ENCODE peak calls at places on chromosomes 6 and 20, in ten cellular contexts. One of them, this sample, is unnamed.

GRCh38 chr20:47950103-47950502 is 164.8 kb upstream of the SULF2 start:
- DNase-seq in esophagus squamous epithelium: no peak
- DNase-seq in A549: no peak
- DNase-seq in right lobe of liver: no peak
- DNase-seq in ovary: no peak
- DNase-seq in breast epithelium: no peak
- DNase-seq in stomach: no peak
- DNase-seq in sigmoid colon: no peak
- DNase-seq in IMR-90: no peak
- DNase-seq in transverse colon: no peak
- DNase-seq in this sample: no peak

GRCh38 chr20:17964073-17964472 is 4.5 kb downstream of the SNX5 start:
- DNase-seq in breast epithelium: no peak
- DNase-seq in A549: no peak
- DNase-seq in right lobe of liver: no peak
- DNase-seq in esophagus squamous epithelium: no peak
- DNase-seq in stomach: no peak
- DNase-seq in transverse colon: no peak
- DNase-seq in ovary: no peak
- DNase-seq in sigmoid colon: no peak
- DNase-seq in IMR-90: no peak
- DNase-seq in this sample: no peak

GRCh38 chr20:51138576-51138975 is 115.7 kb upstream of the KCNG1 start:
- DNase-seq in breast epithelium: no peak
- DNase-seq in IMR-90: no peak
- DNase-seq in transverse colon: no peak
- DNase-seq in right lobe of liver: no peak
- DNase-seq in esophagus squamous epithelium: no peak
- DNase-seq in sigmoid colon: peak
- DNase-seq in ovary: no peak
- DNase-seq in stomach: no peak
- DNase-seq in A549: no peak
- DNase-seq in this sample: peak

GRCh38 chr6:131574133-131574532 is 1.1 kb downstream of the ARG1 start:
- DNase-seq in IMR-90: no peak
- DNase-seq in A549: no peak
- DNase-seq in esophagus squamous epithelium: no peak
- DNase-seq in sigmoid colon: no peak
- DNase-seq in transverse colon: no peak
- DNase-seq in ovary: no peak
- DNase-seq in right lobe of liver: no peak
- DNase-seq in stomach: no peak
- DNase-seq in breast epithelium: no peak
- DNase-seq in this sample: no peak

GRCh38 chr20:58891686-58892125 is 39.2 kb downstream of the GNAS start:
- DNase-seq in stomach: peak
- DNase-seq in IMR-90: no peak
- DNase-seq in right lobe of liver: peak
- DNase-seq in esophagus squamous epithelium: no peak
- DNase-seq in A549: peak
- DNase-seq in breast epithelium: no peak
- DNase-seq in transverse colon: peak
- DNase-seq in sigmoid colon: peak
- DNase-seq in ovary: peak
- DNase-seq in this sample: no peak

GRCh38 chr6:7261030-7261841 is 51.8 kb downstream of the SSR1 start:
- DNase-seq in ovary: peak
- DNase-seq in right lobe of liver: peak
- DNase-seq in sigmoid colon: peak
- DNase-seq in IMR-90: peak
- DNase-seq in stomach: peak
- DNase-seq in breast epithelium: peak
- DNase-seq in esophagus squamous epithelium: peak
- DNase-seq in A549: peak
- DNase-seq in transverse colon: peak
- DNase-seq in this sample: no peak

GRCh38 chr20:53390780-53391179 is 202.9 kb downstream of the ZNF217 start:
- DNase-seq in right lobe of liver: no peak
- DNase-seq in esophagus squamous epithelium: no peak
- DNase-seq in sigmoid colon: no peak
- DNase-seq in stomach: no peak
- DNase-seq in ovary: no peak
- DNase-seq in IMR-90: no peak
- DNase-seq in transverse colon: no peak
- DNase-seq in A549: no peak
- DNase-seq in breast epithelium: no peak
- DNase-seq in this sample: no peak

GRCh38 chr20:32848846-32849245 is 9.9 kb upstream of the EFCAB8 start:
- DNase-seq in stomach: no peak
- DNase-seq in IMR-90: no peak
- DNase-seq in right lobe of liver: no peak
- DNase-seq in transverse colon: no peak
- DNase-seq in esophagus squamous epithelium: no peak
- DNase-seq in A549: no peak
- DNase-seq in ovary: no peak
- DNase-seq in sigmoid colon: no peak
- DNase-seq in breast epithelium: no peak
- DNase-seq in this sample: no peak

GRCh38 chr6:10951675-10952282 is 64.9 kb downstream of the SYCP2L start:
- DNase-seq in A549: peak
- DNase-seq in stomach: no peak
- DNase-seq in breast epithelium: no peak
- DNase-seq in IMR-90: peak
- DNase-seq in right lobe of liver: no peak
- DNase-seq in esophagus squamous epithelium: no peak
- DNase-seq in transverse colon: no peak
- DNase-seq in sigmoid colon: no peak
- DNase-seq in ovary: no peak
- DNase-seq in this sample: no peak

GRCh38 chr6:14596410-14596809 is 478.8 kb downstream of the CD83 start:
- DNase-seq in right lobe of liver: no peak
- DNase-seq in sigmoid colon: peak
- DNase-seq in IMR-90: peak
- DNase-seq in transverse colon: no peak
- DNase-seq in breast epithelium: no peak
- DNase-seq in A549: peak
- DNase-seq in stomach: peak
- DNase-seq in esophagus squamous epithelium: no peak
- DNase-seq in ovary: no peak
- DNase-seq in this sample: no peak

GRCh38 chr6:33028220-33028849 is 18.9 kb upstream of the HLA-DOA start:
- DNase-seq in IMR-90: no peak
- DNase-seq in A549: no peak
- DNase-seq in right lobe of liver: no peak
- DNase-seq in stomach: no peak
- DNase-seq in esophagus squamous epithelium: no peak
- DNase-seq in ovary: no peak
- DNase-seq in transverse colon: no peak
- DNase-seq in breast epithelium: no peak
- DNase-seq in sigmoid colon: no peak
- DNase-seq in this sample: no peak

GRCh38 chr20:32468313-32468640 is 110.1 kb downstream of the ASXL1 start:
- DNase-seq in transverse colon: no peak
- DNase-seq in sigmoid colon: no peak
- DNase-seq in right lobe of liver: no peak
- DNase-seq in ovary: no peak
- DNase-seq in esophagus squamous epithelium: no peak
- DNase-seq in breast epithelium: no peak
- DNase-seq in IMR-90: no peak
- DNase-seq in A549: no peak
- DNase-seq in stomach: no peak
- DNase-seq in this sample: no peak

GRCh38 chr20:56347628-56348305 is 11.0 kb upstream of the FAM210B start:
- DNase-seq in stomach: no peak
- DNase-seq in esophagus squamous epithelium: no peak
- DNase-seq in ovary: no peak
- DNase-seq in transverse colon: no peak
- DNase-seq in breast epithelium: no peak
- DNase-seq in A549: no peak
- DNase-seq in right lobe of liver: no peak
- DNase-seq in IMR-90: no peak
- DNase-seq in sigmoid colon: no peak
- DNase-seq in this sample: no peak

DNA sequence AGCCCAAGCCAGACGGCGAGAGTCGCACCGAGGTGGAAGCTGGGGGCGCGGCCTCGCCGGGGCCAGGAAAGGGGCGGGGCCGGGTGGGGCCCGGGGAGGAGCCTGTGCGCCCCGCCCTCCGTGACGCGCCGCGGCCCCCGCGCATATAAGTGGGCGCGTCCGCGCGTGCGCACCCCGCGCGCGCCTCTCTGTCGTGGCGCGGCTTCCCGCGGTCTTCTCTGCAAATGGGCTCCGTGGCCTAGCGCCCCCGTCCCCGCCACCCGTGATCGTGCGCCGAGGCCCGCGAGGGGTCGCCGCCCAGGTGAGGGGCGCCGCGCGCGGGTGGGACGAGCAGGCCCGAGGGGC is at the start of gene PPDPF:
- DNase-seq in esophagus squamous epithelium: no peak
- DNase-seq in IMR-90: peak
- DNase-seq in transverse colon: peak
- DNase-seq in A549: peak
- DNase-seq in right lobe of liver: peak
- DNase-seq in ovary: peak
- DNase-seq in sigmoid colon: peak
- DNase-seq in stomach: peak
- DNase-seq in breast epithelium: peak
- DNase-seq in this sample: no peak
- TF ChIP-seq POLR2A in esophagus squamous epithelium: peak
- TF ChIP-seq POLR2A in IMR-90: peak
- TF ChIP-seq POLR2A in transverse colon: peak
- TF ChIP-seq POLR2A in A549: peak
- TF ChIP-seq POLR2A in right lobe of liver: peak
- TF ChIP-seq POLR2A in ovary: peak
- TF ChIP-seq POLR2A in sigmoid colon: no peak
- TF ChIP-seq POLR2A in stomach: peak
- TF ChIP-seq POLR2A in breast epithelium: peak
- TF ChIP-seq POLR2A in this sample: peak

DNA sequence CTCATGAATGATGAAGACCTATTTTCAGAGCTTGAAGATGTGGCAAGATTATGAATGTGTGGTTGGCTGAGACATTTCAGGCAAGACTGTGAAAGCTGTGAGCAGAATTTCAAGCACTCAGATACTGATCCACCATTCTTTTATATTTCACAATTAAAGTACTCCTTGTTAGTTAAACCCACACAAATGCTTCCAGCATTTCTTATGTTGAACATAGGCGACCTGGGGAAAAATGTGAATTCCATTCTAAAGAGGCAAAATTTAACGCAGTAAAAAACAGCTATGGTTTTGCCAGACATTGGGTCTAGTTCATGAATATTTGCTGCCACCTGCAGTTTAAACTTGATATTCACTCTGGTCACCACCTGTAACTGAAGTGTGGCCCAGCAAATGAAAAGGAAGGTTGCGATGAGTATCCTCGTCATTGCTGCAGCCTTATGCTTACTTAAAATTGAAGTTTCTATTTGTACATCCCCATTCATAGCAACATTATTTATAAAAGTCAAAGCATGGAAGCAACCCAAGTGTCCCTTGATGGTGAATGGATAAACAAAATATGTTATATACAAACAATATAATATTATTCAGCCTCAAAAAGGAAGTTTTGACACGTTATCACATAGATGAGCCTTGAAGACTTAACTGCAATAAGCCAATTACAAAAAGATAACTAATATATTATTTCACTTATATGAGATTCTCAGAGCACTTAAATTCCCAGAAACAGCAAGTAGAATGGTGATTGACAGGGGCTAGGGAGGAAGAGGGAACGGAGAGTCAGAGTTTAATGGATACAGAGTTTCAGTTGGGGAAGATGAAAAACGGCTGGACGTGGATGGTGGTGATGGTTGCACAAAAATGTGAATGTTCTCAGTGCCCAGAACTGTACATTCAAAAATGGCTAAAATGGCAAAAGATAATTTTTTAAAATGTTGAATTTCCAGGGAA is 32.4 kb upstream of the FAM184A start:
- DNase-seq in esophagus squamous epithelium: no peak
- DNase-seq in transverse colon: peak
- DNase-seq in right lobe of liver: peak
- DNase-seq in breast epithelium: peak
- DNase-seq in stomach: no peak
- DNase-seq in IMR-90: peak
- DNase-seq in sigmoid colon: no peak
- DNase-seq in ovary: no peak
- DNase-seq in A549: no peak
- DNase-seq in this sample: no peak
- H3K4me3 ChIP-seq in esophagus squamous epithelium: no peak
- H3K4me3 ChIP-seq in transverse colon: no peak
- H3K4me3 ChIP-seq in right lobe of liver: no peak
- H3K4me3 ChIP-seq in breast epithelium: no peak
- H3K4me3 ChIP-seq in stomach: no peak
- H3K4me3 ChIP-seq in IMR-90: no peak
- H3K4me3 ChIP-seq in sigmoid colon: no peak
- H3K4me3 ChIP-seq in ovary: no peak
- H3K4me3 ChIP-seq in A549: no peak
- H3K4me3 ChIP-seq in this sample: no peak

GRCh38 chr6:41935685-41936072 is 5.9 kb downstream of the CCND3 start:
- DNase-seq in A549: no peak
- DNase-seq in right lobe of liver: no peak
- DNase-seq in sigmoid colon: no peak
- DNase-seq in transverse colon: no peak
- DNase-seq in IMR-90: no peak
- DNase-seq in ovary: no peak
- DNase-seq in esophagus squamous epithelium: no peak
- DNase-seq in breast epithelium: no peak
- DNase-seq in stomach: no peak
- DNase-seq in this sample: no peak
- TF ChIP-seq POLR2A in A549: no peak
- TF ChIP-seq POLR2A in right lobe of liver: no peak
- TF ChIP-seq POLR2A in sigmoid colon: no peak
- TF ChIP-seq POLR2A in transverse colon: no peak
- TF ChIP-seq POLR2A in IMR-90: no peak
- TF ChIP-seq POLR2A in ovary: no peak
- TF ChIP-seq POLR2A in esophagus squamous epithelium: no peak
- TF ChIP-seq POLR2A in breast epithelium: no peak
- TF ChIP-seq POLR2A in stomach: no peak
- TF ChIP-seq POLR2A in this sample: no peak

DNA sequence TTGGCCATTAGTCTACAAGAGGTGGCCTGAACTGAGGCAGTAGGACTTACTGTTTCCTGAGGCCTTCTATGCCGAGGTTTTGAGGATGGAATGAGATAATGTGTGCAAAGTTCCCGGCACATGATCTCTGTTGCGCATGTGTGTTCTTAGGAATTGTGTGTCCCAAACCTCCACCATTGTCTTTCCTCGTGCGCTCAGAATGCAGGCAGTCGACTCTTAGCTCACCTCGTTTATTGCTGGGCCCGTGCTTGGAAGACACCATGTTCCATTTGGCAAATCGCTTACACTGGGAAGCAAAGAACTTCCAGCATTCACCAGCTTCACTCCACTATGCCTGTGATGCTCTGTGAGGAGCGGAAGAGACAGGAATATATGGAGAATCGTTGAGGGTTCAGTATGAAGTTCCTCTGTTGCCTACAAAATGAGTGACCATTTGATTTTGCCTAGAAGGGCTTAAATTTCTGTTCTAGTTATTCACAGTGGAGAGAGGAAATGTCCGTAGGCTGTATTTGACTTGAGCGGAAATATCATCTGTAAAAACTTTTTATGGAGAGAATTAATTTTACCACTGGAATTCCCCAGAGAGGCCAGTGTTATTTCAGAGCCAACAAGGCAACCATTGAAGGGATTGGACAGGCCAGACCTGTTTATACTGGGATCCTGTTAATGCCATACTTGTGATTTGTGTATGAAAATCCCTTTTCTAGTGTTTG is 75.7 kb upstream of the CLDN20 start:
- DNase-seq in A549: no peak
- DNase-seq in sigmoid colon: peak
- DNase-seq in transverse colon: no peak
- DNase-seq in stomach: no peak
- DNase-seq in breast epithelium: no peak
- DNase-seq in IMR-90: peak
- DNase-seq in right lobe of liver: no peak
- DNase-seq in ovary: no peak
- DNase-seq in esophagus squamous epithelium: no peak
- DNase-seq in this sample: no peak
- H3K4me3 ChIP-seq in A549: no peak
- H3K4me3 ChIP-seq in sigmoid colon: no peak
- H3K4me3 ChIP-seq in transverse colon: no peak
- H3K4me3 ChIP-seq in stomach: no peak
- H3K4me3 ChIP-seq in breast epithelium: no peak
- H3K4me3 ChIP-seq in IMR-90: no peak
- H3K4me3 ChIP-seq in right lobe of liver: no peak
- H3K4me3 ChIP-seq in ovary: no peak
- H3K4me3 ChIP-seq in esophagus squamous epithelium: no peak
- H3K4me3 ChIP-seq in this sample: no peak